ENCODE peak calls at places on chromosomes 6 and 20, in ten cellular contexts. G is A549; J is H1; S is colonic mucosa; V is AG04450; I is CD8-positive, alpha-beta T cell; H is heart left ventricle; M is GM20000; A is ovary; Y is left lung. T is an unnamed sample.

GRCh38 chr6:15264902-15265761 is 19.3 kb downstream of the JARID2 start:
- DNase-seq in G (no peak), J (no peak), S (no peak), V (peak), I (no peak), H (no peak), M (no peak), A (no peak), Y (no peak), T (no peak)

GRCh38 chr20:32429343-32429742 is 71.2 kb downstream of the ASXL1 start:
- DNase-seq in G (no peak), J (no peak), S (no peak), V (no peak), I (no peak), H (no peak), M (no peak), A (no peak), Y (no peak), T (no peak)

GRCh38 chr6:165659945-165660862 is 2.8 kb downstream of the PDE10A start:
- DNase-seq in G (no peak), J (peak), S (no peak), V (no peak), I (no peak), H (no peak), M (peak), A (no peak), Y (no peak), T (no peak)

GRCh38 chr6:117072781-117073180 is 192.6 kb upstream of the VGLL2 start:
- DNase-seq in G (no peak), J (peak), S (no peak), V (no peak), I (no peak), H (no peak), M (no peak), A (no peak), Y (no peak), T (no peak)

GRCh38 chr6:111804627-111805235 is 68.5 kb downstream of the FYN start:
- DNase-seq in G (no peak), J (no peak), S (no peak), V (no peak), I (peak), H (no peak), M (peak), A (no peak), Y (no peak), T (no peak)

GRCh38 chr6:114430534-114431124 is 87.8 kb upstream of the HS3ST5 start:
- DNase-seq in G (no peak), J (no peak), S (no peak), V (no peak), I (no peak), H (no peak), M (no peak), A (no peak), Y (no peak), T (peak)

GRCh38 chr6:92110390-92110789 is 1309.0 kb downstream of the EPHA7 start:
- DNase-seq in G (no peak), J (no peak), S (no peak), V (no peak), I (no peak), H (no peak), M (no peak), A (no peak), Y (no peak), T (no peak)

GRCh38 chr6:24257282-24257681 is 100.6 kb downstream of the DCDC2 start:
- DNase-seq in G (no peak), J (no peak), S (no peak), V (no peak), I (no peak), H (no peak), M (no peak), A (no peak), Y (no peak), T (no peak)

GRCh38 chr6:121614115-121614514 is 178.7 kb downstream of the GJA1 start:
- DNase-seq in G (no peak), J (no peak), S (no peak), V (no peak), I (no peak), H (no peak), M (no peak), A (no peak), Y (no peak), T (no peak)

DNA sequence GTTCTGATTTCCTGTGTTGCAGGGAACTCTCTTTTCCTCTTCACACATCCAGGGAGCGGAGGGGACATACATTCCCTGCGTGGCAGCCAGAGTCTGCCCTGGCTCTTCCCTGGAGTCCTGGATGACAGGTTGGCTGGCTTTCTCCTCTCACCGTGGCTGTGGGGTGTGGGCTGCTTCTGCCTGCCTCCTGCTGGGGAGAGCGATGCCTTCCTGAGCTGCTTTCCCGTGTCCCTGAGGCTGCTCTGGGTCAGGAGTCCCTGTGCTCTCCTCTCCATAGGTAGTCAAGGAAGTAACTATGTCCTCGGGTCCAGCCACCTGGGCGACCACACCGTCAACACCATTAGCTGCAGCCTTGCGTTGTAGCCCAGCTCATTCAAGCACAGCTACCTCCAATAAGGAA is 451.7 kb downstream of the QKI start:
- DNase-seq in G (no peak), J (no peak), S (no peak), V (no peak), I (no peak), H (no peak), M (no peak), A (no peak), Y (no peak), T (no peak)
- TF ChIP-seq CTCF in G (no peak), J (no peak), S (no peak), V (no peak), I (no peak), H (no peak), M (no peak), A (no peak), Y (no peak), T (no peak)

DNA sequence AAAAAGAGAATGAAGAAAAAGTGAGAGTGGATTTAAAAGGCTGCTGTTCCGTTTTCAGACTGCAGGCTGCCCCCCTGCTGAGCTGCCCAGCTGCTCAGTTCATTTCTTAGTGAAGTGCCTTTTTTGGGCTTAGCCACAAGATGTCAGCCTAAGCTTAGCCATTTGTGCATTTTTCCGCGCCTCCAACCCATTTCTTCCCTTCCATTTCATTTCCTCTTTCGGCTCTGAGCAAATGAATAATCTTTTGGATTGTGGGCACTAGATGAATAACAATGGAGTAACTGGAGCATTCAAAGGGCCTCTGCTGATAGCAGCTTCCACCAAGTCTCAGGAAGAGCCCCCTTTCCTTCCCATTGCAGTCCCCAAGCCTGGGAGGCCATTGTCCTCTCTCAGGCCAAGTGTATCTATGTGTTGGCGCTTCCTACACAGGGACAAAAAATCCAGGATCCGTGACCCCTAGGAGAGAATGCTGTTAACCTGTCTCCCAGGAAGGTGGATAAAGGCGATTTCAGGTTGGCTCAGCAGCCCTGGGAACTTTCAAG is 83.5 kb upstream of the SPTLC3 start:
- DNase-seq in G (peak), J (peak), S (peak), V (peak), I (no peak), H (no peak), M (peak), A (peak), Y (no peak), T (peak)
- TF ChIP-seq CTCF in G (peak), J (peak), S (peak), V (peak), I (peak), H (peak), M (peak), A (peak), Y (peak), T (peak)

DNA sequence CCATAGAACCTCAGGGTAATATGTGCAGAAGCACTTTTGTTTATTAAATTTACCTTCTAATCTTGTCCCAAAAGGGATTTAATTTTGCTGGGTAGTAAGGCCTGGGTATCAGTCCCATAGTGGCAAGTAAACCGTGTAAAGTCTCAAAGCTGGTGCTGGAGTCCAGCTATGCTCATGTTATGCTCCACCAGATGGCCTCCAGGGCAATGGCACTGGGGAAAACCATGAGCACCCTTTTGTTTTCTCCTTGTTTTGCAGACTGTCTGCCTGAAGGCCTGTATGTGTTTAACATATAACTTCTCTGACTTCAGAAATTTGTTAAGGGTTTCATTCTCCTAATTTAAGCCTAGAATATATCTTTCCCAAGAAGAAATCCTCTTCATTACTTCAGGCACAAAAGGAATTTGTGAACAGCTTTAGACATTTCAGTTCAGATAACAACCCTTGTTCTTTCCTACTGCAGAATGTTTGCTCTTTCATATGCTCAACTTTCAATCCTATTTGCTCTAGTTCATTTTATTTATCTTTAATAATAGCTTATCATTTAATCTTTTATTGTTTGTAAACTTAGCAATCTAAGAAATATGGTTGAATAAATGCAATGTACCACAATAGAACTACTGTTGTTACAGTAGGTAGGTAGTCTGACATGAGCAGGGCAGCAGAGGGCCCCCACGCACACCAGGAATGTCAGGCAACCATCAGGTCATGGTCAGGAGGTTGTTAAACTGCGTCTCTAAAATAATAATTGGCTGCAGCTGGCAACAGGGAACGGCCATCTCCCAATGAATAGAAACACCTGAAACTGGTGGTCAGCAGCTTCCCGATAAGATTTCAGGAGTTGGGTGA is 162.8 kb downstream of the TENT5A start:
- DNase-seq in G (no peak), J (no peak), S (no peak), V (no peak), I (no peak), H (peak), M (no peak), A (no peak), Y (no peak), T (no peak)
- TF ChIP-seq CTCF in G (no peak), J (peak), S (no peak), V (no peak), I (no peak), H (no peak), M (no peak), A (no peak), Y (no peak), T (no peak)

GRCh38 chr6:141077355-141078333 is 1055.1 kb upstream of the GJE1 start:
- DNase-seq in G (peak), J (peak), S (no peak), V (no peak), I (no peak), H (no peak), M (peak), A (peak), Y (no peak), T (peak)
- TF ChIP-seq CTCF in G (no peak), J (peak), S (no peak), V (peak), I (no peak), H (no peak), M (no peak), A (no peak), Y (no peak), T (peak)

DNA sequence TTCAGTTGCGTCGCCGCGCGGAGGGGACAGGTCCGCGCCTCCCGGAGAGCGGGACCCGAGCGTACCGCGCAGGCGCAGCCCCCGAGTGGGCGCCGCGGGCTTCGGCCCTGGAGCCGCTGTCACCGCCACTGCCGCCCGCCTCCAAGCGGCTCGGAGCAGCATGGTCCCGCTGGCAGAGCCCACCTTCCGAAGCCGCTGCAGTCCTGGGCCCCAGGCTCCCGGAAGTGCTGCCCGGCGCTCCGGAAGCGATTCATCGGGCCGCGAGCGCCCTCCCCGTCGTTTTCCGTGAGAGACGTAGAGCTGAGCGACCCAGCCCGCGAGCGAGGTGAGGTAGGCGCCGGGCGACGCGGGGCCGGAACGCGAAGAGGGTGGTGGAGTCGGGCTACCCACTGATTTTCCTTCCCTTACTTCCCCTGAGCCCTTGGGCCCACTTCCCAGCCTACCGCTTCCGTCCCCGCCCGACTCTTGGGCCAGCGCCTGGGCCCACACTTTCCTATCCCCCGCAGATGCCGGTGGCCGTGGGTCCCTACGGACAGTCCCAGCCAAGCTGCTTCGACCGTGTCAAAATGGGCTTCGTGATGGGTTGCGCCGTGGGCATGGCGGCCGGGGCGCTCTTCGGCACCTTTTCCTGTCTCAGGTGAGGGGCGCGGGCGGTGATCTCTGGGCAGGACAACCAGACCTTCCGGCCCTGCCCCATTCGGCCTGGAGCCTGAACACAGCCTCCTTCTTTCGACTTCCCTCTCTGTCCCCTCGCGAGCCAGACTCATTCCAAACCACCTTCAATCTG is at the start of the genes NFS1 and ROMO1:
- DNase-seq in G (peak), J (peak), S (peak), V (peak), I (peak), H (peak), M (peak), A (peak), Y (peak), T (peak)
- TF ChIP-seq CTCF in G (peak), J (peak), S (no peak), V (peak), I (peak), H (peak), M (no peak), A (peak), Y (no peak), T (peak)

GRCh38 chr20:62507323-62507722 is 31.5 kb upstream of the GATA5 start:
- DNase-seq in G (no peak), J (no peak), S (no peak), V (no peak), I (no peak), H (no peak), M (no peak), A (no peak), Y (no peak), T (no peak)
- TF ChIP-seq CTCF in G (no peak), J (no peak), S (no peak), V (no peak), I (no peak), H (no peak), M (no peak), A (no peak), Y (no peak), T (no peak)

GRCh38 chr6:21595265-21595950 is 1.9 kb downstream of the SOX4 start:
- DNase-seq in G (no peak), J (no peak), S (peak), V (no peak), I (no peak), H (peak), M (peak), A (peak), Y (peak), T (peak)
- TF ChIP-seq CTCF in G (no peak), J (no peak), S (no peak), V (no peak), I (no peak), H (no peak), M (no peak), A (no peak), Y (no peak), T (peak)

DNA sequence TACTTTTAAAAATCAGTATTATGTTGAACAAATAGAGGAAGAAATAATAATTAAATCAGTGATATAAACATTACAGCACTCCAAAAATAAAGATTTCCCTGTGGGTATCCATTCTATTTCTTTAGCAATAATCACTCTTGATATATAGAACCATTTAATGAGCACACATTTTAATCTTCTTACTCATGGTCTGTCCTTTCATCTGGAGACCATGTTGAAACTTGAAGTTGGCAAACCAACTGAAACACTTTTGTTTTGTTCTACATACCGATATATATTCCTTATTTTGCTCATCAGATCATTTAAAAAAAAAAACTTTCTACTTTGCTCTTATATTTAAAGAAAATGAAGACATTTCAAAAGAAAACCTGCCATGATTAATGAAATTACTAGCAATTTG is 13.4 kb downstream of the C6orf58 start:
- DNase-seq in G (no peak), J (no peak), S (no peak), V (no peak), I (no peak), H (no peak), M (no peak), A (no peak), Y (no peak), T (no peak)
- TF ChIP-seq CTCF in G (no peak), J (no peak), S (no peak), V (no peak), I (no peak), H (no peak), M (no peak), A (no peak), Y (no peak), T (no peak)

DNA sequence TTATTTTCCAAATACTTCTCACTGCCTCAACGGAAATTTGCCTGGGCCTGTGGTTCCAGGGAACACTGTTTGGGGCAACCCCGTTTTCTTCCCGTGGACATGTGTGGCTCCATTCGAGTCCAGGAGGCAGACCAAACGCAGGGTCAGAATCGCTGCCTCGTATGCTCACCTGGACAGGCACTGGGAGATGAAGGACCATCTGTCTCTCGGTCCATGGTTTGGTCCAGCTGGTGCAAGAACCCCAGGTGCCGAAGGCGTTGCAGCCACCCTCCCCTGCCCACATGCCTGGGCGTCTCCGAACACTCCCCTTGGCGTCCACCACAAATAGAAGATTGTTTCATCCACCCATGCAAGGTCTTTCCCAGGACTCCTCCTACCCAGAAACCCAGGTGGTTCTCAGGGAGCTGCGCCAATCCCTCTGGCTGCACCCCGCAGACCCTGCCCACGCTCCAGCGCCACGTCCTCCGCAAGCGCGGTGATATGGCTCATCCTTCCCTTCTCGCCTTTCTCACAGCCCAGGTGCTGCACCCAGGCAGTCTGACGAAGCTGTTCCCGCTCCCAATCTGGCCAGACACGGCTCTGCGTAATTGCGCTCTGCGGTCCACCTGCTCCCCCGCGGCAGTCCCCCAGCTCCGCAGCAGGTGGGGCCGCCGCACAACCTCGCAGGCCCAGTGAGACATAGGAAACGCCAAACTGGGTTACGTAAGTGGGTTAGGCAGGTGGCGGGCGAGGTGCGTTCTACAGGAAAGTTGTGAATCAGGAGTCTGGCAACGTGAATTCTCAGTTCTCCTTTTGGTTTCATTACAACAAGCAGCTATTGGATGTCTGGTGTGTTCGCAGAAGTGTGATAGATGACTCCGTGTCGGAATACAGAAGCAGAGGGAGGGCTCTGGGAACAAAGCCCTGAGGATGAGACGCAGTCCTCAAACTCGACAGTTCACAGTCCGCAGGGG is 146.2 kb upstream of the ECI2 start:
- DNase-seq in G (no peak), J (peak), S (peak), V (no peak), I (no peak), H (no peak), M (peak), A (peak), Y (peak), T (peak)
- TF ChIP-seq CTCF in G (no peak), J (peak), S (no peak), V (peak), I (no peak), H (peak), M (peak), A (no peak), Y (no peak), T (no peak)